ENCODE peak calls at places on chromosomes 1 and 21, in ten cellular contexts. F is GOT3; X is adipocyte; U is head of caudate nucleus; R is anterior cingulate cortex; W is tibial nerve; G is GM23338; N is epithelial cell of proximal tubule; E is ecto neural progenitor cell; Y is activated T-helper 1 cell treated with anti-CD3 and anti-CD28 coated beads, Interleukin-12 subunit alpha, Interleukin-12 subunit beta, Interleukin-2, Interleukin-4 antibody, amounts not matched to agents 30 ng/mL and 10 ng/mL and 1 ng/mL, durations not matched to agents 14 hours and 24 hours and 36 hours. A is an unnamed sample.

GRCh38 chr21:28111151-28111619 is 881.5 kb downstream of the LTN1 start:
- DNase-seq in F (no peak), X (peak; percentile 97), U (no peak), R (no peak), W (no peak), G (no peak), N (no peak), E (no peak), Y (no peak), A (no peak)

GRCh38 chr1:161190962-161191521 is 7.8 kb downstream of the ADAMTS4 start:
- DNase-seq in F (no peak), X (no peak), U (no peak), R (peak; percentile 34), W (no peak), G (peak; percentile 45), N (no peak), E (no peak), Y (no peak), A (no peak)

GRCh38 chr1:172041102-172041501 is 199.8 kb downstream of the DNM3 start:
- DNase-seq in F (no peak), X (no peak), U (no peak), R (no peak), W (no peak), G (peak; percentile 14), N (no peak), E (no peak), Y (no peak), A (no peak)

GRCh38 chr1:93814059-93814794 is 64.8 kb downstream of the DNTTIP2 start:
- DNase-seq in F (no peak), X (peak; percentile 90), U (peak; percentile 55), R (peak; percentile 64), W (peak; percentile 19), G (peak; percentile 87), N (peak; percentile 42), E (peak; percentile 66), Y (peak; percentile 31), A (peak; percentile 85)

GRCh38 chr1:111197598-111198289 is 2.7 kb downstream of the DENND2D start:
- DNase-seq in F (no peak), X (no peak), U (no peak), R (no peak), W (no peak), G (peak; percentile 81), N (no peak), E (no peak), Y (no peak), A (no peak)

GRCh38 chr1:11068556-11069232 is 8.9 kb upstream of the SRM start:
- DNase-seq in F (no peak), X (no peak), U (no peak), R (no peak), W (no peak), G (no peak), N (no peak), E (no peak), Y (no peak), A (no peak)

GRCh38 chr1:3125546-3126368 is 56.8 kb downstream of the PRDM16 start:
- DNase-seq in F (no peak), X (no peak), U (no peak), R (peak; percentile 72), W (no peak), G (no peak), N (no peak), E (no peak), Y (no peak), A (no peak)

GRCh38 chr21:45580576-45581321 is 38.5 kb upstream of the SLC19A1 start:
- DNase-seq in F (no peak), X (no peak), U (no peak), R (no peak), W (no peak), G (no peak), N (no peak), E (peak; percentile 42), Y (no peak), A (no peak)

GRCh38 chr1:94753171-94753972 is 66.8 kb upstream of the SLC44A3 start:
- DNase-seq in F (no peak), X (no peak), U (no peak), R (no peak), W (no peak), G (no peak), N (no peak), E (no peak), Y (no peak), A (no peak)

GRCh38 chr1:36988311-36988710 is 46.0 kb downstream of the GRIK3 start:
- DNase-seq in F (no peak), X (no peak), U (peak; percentile 59), R (peak; percentile 27), W (no peak), G (no peak), N (no peak), E (no peak), Y (no peak), A (no peak)

GRCh38 chr1:148290881-148291280 is 138.8 kb upstream of the NBPF11 start:
- DNase-seq in F (no peak), X (no peak), U (no peak), R (no peak), W (no peak), G (no peak), N (no peak), E (no peak), Y (no peak), A (no peak)

GRCh38 chr21:45269861-45270260 is 17.8 kb downstream of the POFUT2 start:
- DNase-seq in F (no peak), X (no peak), U (no peak), R (no peak), W (no peak), G (no peak), N (no peak), E (no peak), Y (no peak), A (no peak)

GRCh38 chr1:36586146-36586545 is 103.4 kb upstream of the CSF3R start:
- DNase-seq in F (no peak), X (no peak), U (no peak), R (no peak), W (no peak), G (no peak), N (no peak), E (no peak), Y (no peak), A (no peak)

GRCh38 chr1:195580988-195581387 is 1027.3 kb downstream of the KCNT2 start:
- DNase-seq in F (no peak), X (no peak), U (no peak), R (no peak), W (no peak), G (peak; percentile 12), N (no peak), E (no peak), Y (no peak), A (no peak)

GRCh38 chr1:62052946-62053345 is 141.7 kb upstream of the L1TD1 start:
- DNase-seq in F (no peak), X (no peak), U (no peak), R (no peak), W (no peak), G (no peak), N (no peak), E (no peak), Y (no peak), A (no peak)

GRCh38 chr1:233304489-233305102 is 9.1 kb upstream of the PCNX2 start:
- DNase-seq in F (no peak), X (peak; percentile 76), U (no peak), R (no peak), W (no peak), G (peak; percentile 70), N (no peak), E (no peak), Y (no peak), A (no peak)

GRCh38 chr21:33750017-33750416 is 107.7 kb downstream of the ITSN1 start:
- DNase-seq in F (no peak), X (no peak), U (no peak), R (no peak), W (no peak), G (no peak), N (no peak), E (no peak), Y (no peak), A (no peak)

GRCh38 chr1:228304225-228304624 is 96.4 kb downstream of the OBSCN start:
- DNase-seq in F (no peak), X (no peak), U (peak; percentile 12), R (no peak), W (no peak), G (no peak), N (no peak), E (no peak), Y (no peak), A (no peak)

GRCh38 chr1:12434174-12434573 is 183.8 kb downstream of the DHRS3 start:
- DNase-seq in F (no peak), X (peak; percentile 51), U (no peak), R (no peak), W (no peak), G (no peak), N (no peak), E (no peak), Y (peak; percentile 70), A (no peak)